ENCODE peak calls at places on chromosomes 4 and X, in six cellular contexts. U is lung; Z is PC-3; W is left lung; F is effector memory CD4-positive, alpha-beta T cell; S is hepatocyte. A is an unnamed sample.

GRCh38 chrX:44568196-44568595 is 25.5 kb upstream of the FUNDC1 start:
- DNase-seq in S (no peak), U (no peak), W (no peak), F (no peak), Z (no peak), A (no peak)

GRCh38 chr4:36884151-36884550 is 360.4 kb upstream of the NWD2 start:
- DNase-seq in Z (no peak), F (no peak), S (no peak), U (no peak), W (no peak), A (no peak)

GRCh38 chrX:40116925-40117324 is 19.2 kb upstream of the BCOR start:
- DNase-seq in W (no peak), Z (no peak), F (no peak), S (no peak), U (no peak), A (no peak)

GRCh38 chrX:88655460-88655859 is 91.6 kb upstream of the CPXCR1 start:
- DNase-seq in F (no peak), Z (no peak), U (no peak), W (no peak), S (no peak), A (no peak)

GRCh38 chr4:142035556-142035955 is 399.2 kb downstream of the IL15 start:
- DNase-seq in U (no peak), Z (peak), S (no peak), W (no peak), F (no peak), A (no peak)

GRCh38 chrX:153832732-153833131 is 2.4 kb upstream of the PDZD4 start:
- DNase-seq in F (no peak), Z (no peak), U (no peak), W (no peak), S (no peak), A (no peak)

GRCh38 chrX:7828594-7828993 is 14.4 kb upstream of the VCX start:
- DNase-seq in F (no peak), Z (peak), U (no peak), W (no peak), S (peak), A (no peak)

GRCh38 chr4:140095694-140096482 is 58.1 kb downstream of the MAML3 start:
- DNase-seq in F (peak), W (no peak), Z (peak), U (no peak), S (peak), A (no peak)

GRCh38 chrX:26146024-26146423 is 7.9 kb downstream of the MAGEB18 start:
- DNase-seq in W (no peak), Z (no peak), F (no peak), S (no peak), U (no peak), A (no peak)

GRCh38 chr4:66575024-66575696 is 904.9 kb upstream of the EPHA5 start:
- DNase-seq in W (peak), F (no peak), S (peak), U (no peak), Z (peak), A (peak)

GRCh38 chr4:65510976-65511375 is 159.3 kb downstream of the EPHA5 start:
- DNase-seq in U (no peak), Z (peak), F (no peak), S (no peak), W (no peak), A (peak)

GRCh38 chr4:156346959-156347385 is 393.3 kb upstream of the CTSO start:
- DNase-seq in S (no peak), W (no peak), U (no peak), Z (peak), F (no peak), A (no peak)

GRCh38 chr4:7649411-7649740 is 214.6 kb upstream of the PSAPL1 start:
- DNase-seq in W (no peak), S (no peak), Z (no peak), U (no peak), F (no peak), A (no peak)

GRCh38 chr4:148866666-148867065 is 424.5 kb upstream of the NR3C2 start:
- DNase-seq in F (no peak), U (no peak), W (no peak), Z (no peak), S (no peak), A (no peak)

GRCh38 chr4:157389751-157390150 is 169.2 kb downstream of the GRIA2 start:
- DNase-seq in Z (no peak), F (no peak), W (no peak), U (no peak), S (no peak), A (no peak)

GRCh38 chr4:11774346-11774745 is 345.7 kb upstream of the HS3ST1 start:
- DNase-seq in F (no peak), U (no peak), Z (no peak), W (no peak), S (no peak), A (no peak)

GRCh38 chr4:40559585-40560465 is 69.8 kb downstream of the RBM47 start:
- DNase-seq in F (no peak), W (no peak), Z (no peak), S (no peak), U (no peak), A (no peak)

GRCh38 chr4:16573181-16573580 is 325.3 kb downstream of the LDB2 start:
- DNase-seq in Z (peak), U (no peak), F (no peak), W (no peak), S (no peak), A (no peak)

GRCh38 chr4:112938461-112939058 is 110.9 kb upstream of the ANK2 start:
- DNase-seq in S (peak), W (no peak), Z (peak), F (no peak), U (no peak), A (no peak)

GRCh38 chr4:113869743-113870375 is 108.3 kb upstream of the CAMK2D start:
- DNase-seq in W (no peak), F (no peak), Z (peak), S (peak), U (no peak), A (peak)

GRCh38 chr4:133152330-133152791 is 3.3 kb downstream of the PCDH10 start:
- DNase-seq in U (no peak), Z (no peak), F (no peak), S (no peak), W (peak), A (no peak)

GRCh38 chrX:45485682-45486081 is 285.0 kb upstream of the DIPK2B start:
- DNase-seq in F (no peak), Z (no peak), U (no peak), S (no peak), W (no peak), A (no peak)

GRCh38 chrX:16594490-16594889 is 55.5 kb upstream of the S100G start:
- DNase-seq in W (no peak), F (no peak), U (no peak), Z (no peak), S (no peak), A (no peak)

GRCh38 chrX:51459125-51459524 is 37.3 kb downstream of the NUDT11 start:
- DNase-seq in U (no peak), W (no peak), S (peak), Z (peak), F (no peak), A (no peak)

GRCh38 chr4:128155231-128155855 is 94.2 kb downstream of the LARP1B start:
- DNase-seq in Z (no peak), W (peak), S (no peak), F (no peak), U (no peak), A (no peak)

GRCh38 chr4:147093206-147093605 is 147.5 kb upstream of the TTC29 start:
- DNase-seq in U (no peak), W (no peak), Z (no peak), S (no peak), F (no peak), A (no peak)

GRCh38 chr4:30769093-30769492 is 48.9 kb downstream of the PCDH7 start:
- DNase-seq in U (no peak), Z (no peak), S (no peak), W (no peak), F (no peak), A (no peak)

GRCh38 chr4:85681194-85681803 is 206.3 kb downstream of the ARHGAP24 start:
- DNase-seq in W (no peak), U (peak), Z (no peak), F (no peak), S (no peak), A (peak)

GRCh38 chr4:181613210-181613609 is 630.0 kb upstream of the TENM3 start:
- DNase-seq in U (no peak), F (no peak), S (no peak), Z (no peak), W (no peak), A (no peak)

GRCh38 chr4:2723751-2724150 is 32.4 kb downstream of the TNIP2 start:
- DNase-seq in F (no peak), S (no peak), W (peak), U (no peak), Z (no peak), A (no peak)

GRCh38 chr4:76733380-76733779 is 164.6 kb downstream of the SOWAHB start:
- DNase-seq in S (no peak), F (no peak), W (no peak), U (no peak), Z (peak), A (no peak)

GRCh38 chr4:149823770-149824221 is 8.2 kb upstream of the IQCM start:
- DNase-seq in S (no peak), W (no peak), F (no peak), Z (peak), U (no peak), A (peak)

GRCh38 chrX:134431894-134432293 is 28.1 kb upstream of the HPRT1 start:
- DNase-seq in W (no peak), S (no peak), F (no peak), U (no peak), Z (peak), A (no peak)

GRCh38 chr4:3508542-3508941 is 23.7 kb downstream of the LRPAP1 start:
- DNase-seq in Z (no peak), W (peak), U (no peak), F (no peak), S (no peak), A (no peak)

GRCh38 chrX:39762266-39762841 is 335.4 kb downstream of the BCOR start:
- DNase-seq in W (no peak), F (no peak), Z (no peak), S (peak), U (no peak), A (no peak)

GRCh38 chrX:124349054-124349453 is 2.7 kb downstream of the SH2D1A start:
- DNase-seq in S (no peak), F (no peak), W (no peak), Z (no peak), U (no peak), A (no peak)
- H3K27ac ChIP-seq in S (no peak), F (peak), W (no peak), Z (no peak), U (no peak), A (no peak)

DNA sequence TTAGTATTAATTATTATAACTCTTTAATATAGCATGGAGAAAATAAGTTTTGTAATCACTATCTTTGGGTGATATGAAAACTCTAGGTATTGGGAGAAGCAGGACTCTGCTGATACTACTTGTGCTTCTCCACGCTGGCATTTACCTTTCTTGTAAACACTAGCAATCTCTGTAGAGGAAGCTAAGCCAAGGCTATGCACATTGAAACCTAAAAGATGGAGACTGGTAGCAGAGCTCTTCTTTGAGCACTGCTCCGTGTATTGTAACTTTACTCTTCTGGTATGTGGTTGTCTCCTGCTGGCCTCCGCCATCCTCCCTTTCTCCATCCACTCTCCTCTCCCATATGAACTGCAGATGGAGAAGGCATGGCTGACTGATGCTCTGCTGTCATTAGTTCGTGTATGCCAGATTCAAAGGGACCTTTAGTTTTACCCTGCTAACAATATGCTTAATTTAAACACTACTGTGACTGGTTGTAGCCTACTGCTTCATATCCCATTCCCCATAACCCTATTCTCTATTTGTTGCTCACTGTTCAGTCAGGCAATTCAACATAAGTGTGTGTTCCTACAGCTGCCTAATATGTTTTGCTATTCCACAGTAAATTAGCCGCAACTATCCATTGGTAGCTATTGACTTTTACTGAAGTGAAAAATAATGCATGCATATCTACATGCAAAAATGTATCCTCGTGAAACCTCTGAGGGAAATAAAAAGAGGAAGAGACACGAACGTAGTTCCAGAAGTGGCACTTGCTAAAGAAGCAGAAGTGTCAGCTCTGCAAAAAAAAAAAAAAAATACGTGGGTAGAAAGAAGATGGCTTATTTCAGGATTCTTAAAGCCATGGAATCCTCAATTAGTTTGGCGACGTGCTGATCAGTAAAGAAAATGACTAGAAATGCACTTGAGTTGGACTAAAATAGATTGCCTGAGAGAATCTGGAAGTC is 55.6 kb upstream of the CCSER1 start:
- DNase-seq in S (no peak), Z (no peak), W (no peak), U (no peak), F (no peak), A (no peak)
- H3K27ac ChIP-seq in S (no peak), Z (no peak), W (no peak), U (no peak), F (no peak), A (no peak)

GRCh38 chr4:24657768-24658617 is 73.6 kb upstream of the DHX15 start:
- DNase-seq in F (no peak), Z (peak), W (no peak), S (peak), U (peak), A (peak)
- H3K27ac ChIP-seq in F (no peak), Z (peak), W (no peak), S (peak), U (peak), A (peak)

GRCh38 chr4:153468587-153468986 is 2.4 kb downstream of the TMEM131L start:
- DNase-seq in F (no peak), S (no peak), Z (no peak), U (no peak), W (no peak), A (no peak)
- H3K27ac ChIP-seq in F (peak), S (no peak), Z (peak), U (no peak), W (no peak), A (no peak)

GRCh38 chr4:88009871-88010270 is 2.4 kb downstream of the PKD2 start:
- DNase-seq in S (no peak), F (no peak), U (no peak), W (no peak), Z (no peak), A (no peak)

GRCh38 chr4:88006956-88007303 is 505 bp upstream of the PKD2 start:
- DNase-seq in S (no peak), F (no peak), W (peak), U (no peak), Z (no peak), A (no peak)

GRCh38 chr4:88008133-88008621 is 742 bp downstream of the PKD2 start:
- DNase-seq in Z (peak), F (no peak), W (peak), S (peak), U (no peak), A (no peak)

GRCh38 chr4:88008624-88009235 is 1.3 kb downstream of the PKD2 start:
- DNase-seq in W (no peak), Z (peak), F (no peak), U (no peak), S (no peak), A (no peak)

DNA sequence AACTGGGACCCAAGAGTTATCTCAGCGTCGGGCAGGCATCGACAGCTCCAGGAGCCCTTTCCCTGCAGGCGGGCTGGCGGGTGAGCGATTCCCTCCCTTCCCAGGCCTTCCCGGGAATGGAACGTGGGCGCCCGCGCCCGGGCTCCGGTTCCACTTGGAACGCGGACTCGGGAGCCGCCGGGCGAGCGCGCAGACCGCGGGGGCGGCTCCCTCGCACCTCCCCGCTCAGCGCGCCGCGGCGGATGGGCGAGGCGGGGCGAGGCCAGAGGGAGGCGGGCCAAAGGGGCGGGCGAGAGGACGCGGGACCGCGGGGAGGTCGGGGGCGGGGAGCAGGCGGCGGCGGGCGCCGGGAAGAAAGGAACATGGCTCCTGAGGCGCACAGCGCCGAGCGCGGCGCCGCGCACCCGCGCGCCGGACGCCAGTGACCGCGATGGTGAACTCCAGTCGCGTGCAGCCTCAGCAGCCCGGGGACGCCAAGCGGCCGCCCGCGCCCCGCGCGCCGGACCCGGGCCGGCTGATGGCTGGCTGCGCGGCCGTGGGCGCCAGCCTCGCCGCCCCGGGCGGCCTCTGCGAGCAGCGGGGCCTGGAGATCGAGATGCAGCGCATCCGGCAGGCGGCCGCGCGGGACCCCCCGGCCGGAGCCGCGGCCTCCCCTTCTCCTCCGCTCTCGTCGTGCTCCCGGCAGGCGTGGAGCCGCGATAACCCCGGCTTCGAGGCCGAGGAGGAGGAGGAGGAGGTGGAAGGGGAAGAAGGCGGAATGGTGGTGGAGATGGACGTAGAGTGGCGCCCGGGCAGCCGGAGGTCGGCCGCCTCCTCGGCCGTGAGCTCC is at the start of gene PKD2:
- DNase-seq in U (peak), F (peak), Z (peak), W (peak), S (peak), A (peak)
- H3K27ac ChIP-seq in U (peak), F (no peak), Z (no peak), W (peak), S (peak), A (peak)

DNA sequence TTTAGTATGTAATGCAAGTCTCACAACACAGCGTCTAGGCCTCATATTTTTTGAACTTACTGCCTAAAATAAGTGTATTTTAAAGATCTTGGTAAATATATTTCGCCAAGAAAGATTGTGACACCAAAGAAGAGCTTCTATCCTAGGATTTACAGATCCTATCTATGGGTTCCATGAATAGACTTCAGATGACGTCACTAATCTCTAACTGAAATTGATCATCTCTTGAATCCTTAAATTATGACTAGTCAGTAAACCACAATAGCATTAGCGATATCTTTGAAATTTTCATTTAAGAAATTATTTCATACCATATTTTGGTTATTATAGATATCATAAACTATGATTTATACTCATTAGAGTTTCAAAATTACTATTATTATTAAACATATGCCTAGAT is 602.6 kb downstream of the TMA16 start:
- DNase-seq in W (no peak), S (no peak), F (no peak), U (no peak), Z (no peak), A (no peak)
- H3K27ac ChIP-seq in W (no peak), S (no peak), F (no peak), U (no peak), Z (no peak), A (no peak)

DNA sequence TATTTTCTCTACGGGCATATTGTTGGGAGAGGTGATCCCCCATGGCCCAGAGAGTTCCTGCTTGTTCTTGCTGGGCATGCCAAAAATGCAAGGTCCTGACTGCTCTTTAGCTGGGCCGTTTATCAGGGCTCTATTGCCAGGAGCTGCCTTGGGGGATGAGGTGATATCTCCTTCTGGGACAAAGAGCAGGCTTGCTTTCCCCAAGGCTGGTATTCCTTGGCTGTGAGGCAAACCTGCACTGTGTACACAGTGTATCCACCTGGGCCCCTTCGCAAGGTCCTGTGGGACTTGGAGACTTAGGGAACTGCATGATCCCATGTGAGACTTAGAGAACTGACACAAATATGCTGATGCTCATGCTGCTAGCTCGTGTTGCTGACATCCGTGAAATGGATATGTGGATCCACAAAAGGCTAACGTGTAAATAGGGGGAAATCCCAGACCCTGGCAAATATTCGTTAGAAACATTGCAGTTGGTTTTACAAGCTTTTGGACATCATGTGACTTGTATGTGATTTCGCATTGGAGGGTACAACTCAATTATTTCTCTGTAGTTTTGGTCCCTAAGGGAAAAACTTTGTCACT is 24.4 kb upstream of the ZFX start:
- DNase-seq in W (no peak), S (peak), F (no peak), U (no peak), Z (no peak), A (no peak)
- H3K27ac ChIP-seq in W (no peak), S (peak), F (no peak), U (no peak), Z (no peak), A (no peak)

GRCh38 chr4:120071192-120071795 is 4.6 kb upstream of the MAD2L1 start:
- DNase-seq in Z (peak), F (no peak), U (peak), W (no peak), S (peak), A (no peak)
- H3K27ac ChIP-seq in Z (no peak), F (no peak), U (no peak), W (no peak), S (no peak), A (no peak)

GRCh38 chr4:1210241-1210841 is 38.0 kb upstream of the SPON2 start:
- DNase-seq in S (no peak), U (no peak), W (peak), F (no peak), Z (no peak), A (no peak)
- H3K27ac ChIP-seq in S (peak), U (peak), W (peak), F (no peak), Z (no peak), A (no peak)

GRCh38 chr4:173991814-173992213 is 291.7 kb downstream of the FBXO8 start:
- DNase-seq in U (no peak), Z (no peak), S (no peak), F (no peak), W (no peak), A (no peak)

GRCh38 chr4:173991321-173991720 is 292.1 kb downstream of the FBXO8 start:
- DNase-seq in U (no peak), F (no peak), W (no peak), S (no peak), Z (no peak), A (no peak)

GRCh38 chr4:173990126-173990878 is 293.2 kb downstream of the FBXO8 start:
- DNase-seq in U (no peak), Z (peak), F (no peak), W (no peak), S (peak), A (no peak)

GRCh38 chr4:173990879-173991231 is 292.6 kb downstream of the FBXO8 start:
- DNase-seq in U (no peak), Z (no peak), W (no peak), S (peak), F (no peak), A (no peak)
- H3K27ac ChIP-seq in U (no peak), Z (no peak), W (no peak), S (peak), F (no peak), A (no peak)